ENCODE peak calls at places on chromosome 6, in four cellular contexts. One of them, this sample, is unnamed.

GRCh38 chr6:166757226-166758135 is 130.4 kb upstream of the RPS6KA2 start:
- ATAC-seq in left lung: peak; percentile 57
- ATAC-seq in heart left ventricle: no peak
- ATAC-seq in activated CD8-positive, alpha-beta memory T cell treated with anti-CD3 and anti-CD28 coated beads, Interleukin-2, amount 10 ng/mL, durations not matched to agents 7 days and 5 days: no peak
- ATAC-seq in this sample: peak; percentile 31

GRCh38 chr6:70575899-70576298 is 9.2 kb downstream of the SDHAF4 start:
- ATAC-seq in activated CD8-positive, alpha-beta memory T cell treated with anti-CD3 and anti-CD28 coated beads, Interleukin-2, amount 10 ng/mL, durations not matched to agents 7 days and 5 days: no peak
- ATAC-seq in heart left ventricle: peak; percentile 34
- ATAC-seq in left lung: peak; percentile 86
- ATAC-seq in this sample: no peak

GRCh38 chr6:80541186-80541585 is 434.7 kb downstream of the BCKDHB start:
- ATAC-seq in heart left ventricle: no peak
- ATAC-seq in activated CD8-positive, alpha-beta memory T cell treated with anti-CD3 and anti-CD28 coated beads, Interleukin-2, amount 10 ng/mL, durations not matched to agents 7 days and 5 days: peak; percentile 73
- ATAC-seq in left lung: no peak
- ATAC-seq in this sample: peak; percentile 84

GRCh38 chr6:28589234-28589951 is 63.7 kb downstream of the GPX5 start:
- ATAC-seq in heart left ventricle: peak; percentile 64
- ATAC-seq in activated CD8-positive, alpha-beta memory T cell treated with anti-CD3 and anti-CD28 coated beads, Interleukin-2, amount 10 ng/mL, durations not matched to agents 7 days and 5 days: peak; percentile 27
- ATAC-seq in left lung: peak; percentile 18
- ATAC-seq in this sample: peak; percentile 69

GRCh38 chr6:80095600-80095999 is 10.9 kb upstream of the BCKDHB start:
- ATAC-seq in left lung: no peak
- ATAC-seq in activated CD8-positive, alpha-beta memory T cell treated with anti-CD3 and anti-CD28 coated beads, Interleukin-2, amount 10 ng/mL, durations not matched to agents 7 days and 5 days: no peak
- ATAC-seq in heart left ventricle: no peak
- ATAC-seq in this sample: no peak

GRCh38 chr6:163191704-163192537 is 222.6 kb upstream of the QKI start:
- ATAC-seq in heart left ventricle: no peak
- ATAC-seq in left lung: no peak
- ATAC-seq in activated CD8-positive, alpha-beta memory T cell treated with anti-CD3 and anti-CD28 coated beads, Interleukin-2, amount 10 ng/mL, durations not matched to agents 7 days and 5 days: no peak
- ATAC-seq in this sample: no peak

GRCh38 chr6:105862936-105863603 is 223.1 kb upstream of the PRDM1 start:
- ATAC-seq in activated CD8-positive, alpha-beta memory T cell treated with anti-CD3 and anti-CD28 coated beads, Interleukin-2, amount 10 ng/mL, durations not matched to agents 7 days and 5 days: no peak
- ATAC-seq in left lung: no peak
- ATAC-seq in heart left ventricle: no peak
- ATAC-seq in this sample: no peak

GRCh38 chr6:77133031-77133430 is 330.3 kb downstream of the HTR1B start:
- ATAC-seq in heart left ventricle: no peak
- ATAC-seq in left lung: no peak
- ATAC-seq in activated CD8-positive, alpha-beta memory T cell treated with anti-CD3 and anti-CD28 coated beads, Interleukin-2, amount 10 ng/mL, durations not matched to agents 7 days and 5 days: no peak
- ATAC-seq in this sample: no peak

GRCh38 chr6:44564906-44565524 is 177.5 kb downstream of the CDC5L start:
- ATAC-seq in heart left ventricle: no peak
- ATAC-seq in activated CD8-positive, alpha-beta memory T cell treated with anti-CD3 and anti-CD28 coated beads, Interleukin-2, amount 10 ng/mL, durations not matched to agents 7 days and 5 days: no peak
- ATAC-seq in left lung: peak; percentile 38
- ATAC-seq in this sample: no peak

GRCh38 chr6:44234101-44235090 is 11.0 kb downstream of the SLC29A1 start:
- ATAC-seq in heart left ventricle: peak; percentile 70
- ATAC-seq in left lung: peak; percentile 63
- ATAC-seq in activated CD8-positive, alpha-beta memory T cell treated with anti-CD3 and anti-CD28 coated beads, Interleukin-2, amount 10 ng/mL, durations not matched to agents 7 days and 5 days: no peak
- ATAC-seq in this sample: no peak

GRCh38 chr6:92806254-92806653 is 613.1 kb downstream of the EPHA7 start:
- ATAC-seq in heart left ventricle: no peak
- ATAC-seq in left lung: no peak
- ATAC-seq in activated CD8-positive, alpha-beta memory T cell treated with anti-CD3 and anti-CD28 coated beads, Interleukin-2, amount 10 ng/mL, durations not matched to agents 7 days and 5 days: no peak
- ATAC-seq in this sample: no peak

GRCh38 chr6:56995347-56995746 is 40.4 kb downstream of the BEND6 start:
- ATAC-seq in heart left ventricle: no peak
- ATAC-seq in left lung: no peak
- ATAC-seq in activated CD8-positive, alpha-beta memory T cell treated with anti-CD3 and anti-CD28 coated beads, Interleukin-2, amount 10 ng/mL, durations not matched to agents 7 days and 5 days: no peak
- ATAC-seq in this sample: no peak

GRCh38 chr6:79040083-79040482 is 38.0 kb downstream of the PHIP start:
- ATAC-seq in activated CD8-positive, alpha-beta memory T cell treated with anti-CD3 and anti-CD28 coated beads, Interleukin-2, amount 10 ng/mL, durations not matched to agents 7 days and 5 days: peak; percentile 55
- ATAC-seq in heart left ventricle: no peak
- ATAC-seq in left lung: no peak
- ATAC-seq in this sample: peak; percentile 93

GRCh38 chr6:10310826-10311225 is 104.0 kb downstream of the TFAP2A start:
- ATAC-seq in activated CD8-positive, alpha-beta memory T cell treated with anti-CD3 and anti-CD28 coated beads, Interleukin-2, amount 10 ng/mL, durations not matched to agents 7 days and 5 days: no peak
- ATAC-seq in left lung: no peak
- ATAC-seq in heart left ventricle: no peak
- ATAC-seq in this sample: no peak

GRCh38 chr6:16972535-16972934 is 129.3 kb upstream of the STMND1 start:
- ATAC-seq in left lung: no peak
- ATAC-seq in heart left ventricle: no peak
- ATAC-seq in activated CD8-positive, alpha-beta memory T cell treated with anti-CD3 and anti-CD28 coated beads, Interleukin-2, amount 10 ng/mL, durations not matched to agents 7 days and 5 days: no peak
- ATAC-seq in this sample: peak; percentile 81

GRCh38 chr6:37858363-37858762 is 38.8 kb downstream of the ZFAND3 start:
- ATAC-seq in left lung: no peak
- ATAC-seq in heart left ventricle: no peak
- ATAC-seq in activated CD8-positive, alpha-beta memory T cell treated with anti-CD3 and anti-CD28 coated beads, Interleukin-2, amount 10 ng/mL, durations not matched to agents 7 days and 5 days: peak; percentile 42
- ATAC-seq in this sample: peak; percentile 87

GRCh38 chr6:56220078-56220477 is 27.3 kb downstream of the COL21A1 start:
- ATAC-seq in heart left ventricle: no peak
- ATAC-seq in activated CD8-positive, alpha-beta memory T cell treated with anti-CD3 and anti-CD28 coated beads, Interleukin-2, amount 10 ng/mL, durations not matched to agents 7 days and 5 days: no peak
- ATAC-seq in left lung: no peak
- ATAC-seq in this sample: no peak

GRCh38 chr6:126513198-126513597 is 173.3 kb downstream of the CENPW start:
- ATAC-seq in activated CD8-positive, alpha-beta memory T cell treated with anti-CD3 and anti-CD28 coated beads, Interleukin-2, amount 10 ng/mL, durations not matched to agents 7 days and 5 days: no peak
- ATAC-seq in left lung: no peak
- ATAC-seq in heart left ventricle: no peak
- ATAC-seq in this sample: no peak

GRCh38 chr6:134230087-134230717 is 87.7 kb downstream of the SGK1 start:
- ATAC-seq in heart left ventricle: no peak
- ATAC-seq in left lung: peak; percentile 40
- ATAC-seq in activated CD8-positive, alpha-beta memory T cell treated with anti-CD3 and anti-CD28 coated beads, Interleukin-2, amount 10 ng/mL, durations not matched to agents 7 days and 5 days: no peak
- ATAC-seq in this sample: peak; percentile 24

GRCh38 chr6:39357998-39358686 is 35.6 kb upstream of the KCNK16 start:
- ATAC-seq in left lung: peak; percentile 62
- ATAC-seq in activated CD8-positive, alpha-beta memory T cell treated with anti-CD3 and anti-CD28 coated beads, Interleukin-2, amount 10 ng/mL, durations not matched to agents 7 days and 5 days: no peak
- ATAC-seq in heart left ventricle: peak; percentile 70
- ATAC-seq in this sample: no peak

GRCh38 chr6:7505196-7505699 is 36.2 kb upstream of the DSP start:
- ATAC-seq in left lung: peak; percentile 96
- ATAC-seq in heart left ventricle: peak; percentile 43
- ATAC-seq in activated CD8-positive, alpha-beta memory T cell treated with anti-CD3 and anti-CD28 coated beads, Interleukin-2, amount 10 ng/mL, durations not matched to agents 7 days and 5 days: no peak
- ATAC-seq in this sample: peak; percentile 45

GRCh38 chr6:43812850-43813584 is 43.0 kb downstream of the VEGFA start:
- ATAC-seq in heart left ventricle: no peak
- ATAC-seq in activated CD8-positive, alpha-beta memory T cell treated with anti-CD3 and anti-CD28 coated beads, Interleukin-2, amount 10 ng/mL, durations not matched to agents 7 days and 5 days: peak; percentile 84
- ATAC-seq in left lung: peak; percentile 94
- ATAC-seq in this sample: no peak

GRCh38 chr6:17831135-17831534 is 124.4 kb upstream of the NUP153 start:
- ATAC-seq in activated CD8-positive, alpha-beta memory T cell treated with anti-CD3 and anti-CD28 coated beads, Interleukin-2, amount 10 ng/mL, durations not matched to agents 7 days and 5 days: no peak
- ATAC-seq in left lung: peak; percentile 36
- ATAC-seq in heart left ventricle: peak; percentile 92
- ATAC-seq in this sample: no peak

GRCh38 chr6:44002071-44002590 is 125.1 kb downstream of the MRPL14 start:
- ATAC-seq in activated CD8-positive, alpha-beta memory T cell treated with anti-CD3 and anti-CD28 coated beads, Interleukin-2, amount 10 ng/mL, durations not matched to agents 7 days and 5 days: peak; percentile 24
- ATAC-seq in left lung: peak; percentile 55
- ATAC-seq in heart left ventricle: no peak
- ATAC-seq in this sample: peak; percentile 29

GRCh38 chr6:10564975-10565374 is 43.8 kb downstream of the GCNT2 start:
- ATAC-seq in activated CD8-positive, alpha-beta memory T cell treated with anti-CD3 and anti-CD28 coated beads, Interleukin-2, amount 10 ng/mL, durations not matched to agents 7 days and 5 days: no peak
- ATAC-seq in left lung: no peak
- ATAC-seq in heart left ventricle: peak; percentile 30
- ATAC-seq in this sample: no peak

GRCh38 chr6:6332240-6332639 is 11.8 kb upstream of the F13A1 start:
- ATAC-seq in activated CD8-positive, alpha-beta memory T cell treated with anti-CD3 and anti-CD28 coated beads, Interleukin-2, amount 10 ng/mL, durations not matched to agents 7 days and 5 days: no peak
- ATAC-seq in left lung: peak; percentile 59
- ATAC-seq in heart left ventricle: peak; percentile 58
- ATAC-seq in this sample: no peak

GRCh38 chr6:148736779-148737412 is 9.9 kb upstream of the UST start:
- ATAC-seq in left lung: no peak
- ATAC-seq in activated CD8-positive, alpha-beta memory T cell treated with anti-CD3 and anti-CD28 coated beads, Interleukin-2, amount 10 ng/mL, durations not matched to agents 7 days and 5 days: peak; percentile 22
- ATAC-seq in heart left ventricle: no peak
- ATAC-seq in this sample: peak; percentile 82

GRCh38 chr6:71510057-71510713 is 221.6 kb downstream of the OGFRL1 start:
- ATAC-seq in activated CD8-positive, alpha-beta memory T cell treated with anti-CD3 and anti-CD28 coated beads, Interleukin-2, amount 10 ng/mL, durations not matched to agents 7 days and 5 days: no peak
- ATAC-seq in left lung: peak; percentile 95
- ATAC-seq in heart left ventricle: peak; percentile 94
- ATAC-seq in this sample: no peak

GRCh38 chr6:7432391-7433207 is 43.0 kb downstream of the RIOK1 start:
- ATAC-seq in heart left ventricle: no peak
- ATAC-seq in left lung: no peak
- ATAC-seq in activated CD8-positive, alpha-beta memory T cell treated with anti-CD3 and anti-CD28 coated beads, Interleukin-2, amount 10 ng/mL, durations not matched to agents 7 days and 5 days: no peak
- ATAC-seq in this sample: no peak

GRCh38 chr6:131966443-131966842 is 15.3 kb upstream of the CCN2 start:
- ATAC-seq in left lung: peak; percentile 87
- ATAC-seq in heart left ventricle: no peak
- ATAC-seq in activated CD8-positive, alpha-beta memory T cell treated with anti-CD3 and anti-CD28 coated beads, Interleukin-2, amount 10 ng/mL, durations not matched to agents 7 days and 5 days: no peak
- ATAC-seq in this sample: no peak

GRCh38 chr6:167125950-167126349 is 3.1 kb downstream of the CCR6 start:
- ATAC-seq in heart left ventricle: no peak
- ATAC-seq in activated CD8-positive, alpha-beta memory T cell treated with anti-CD3 and anti-CD28 coated beads, Interleukin-2, amount 10 ng/mL, durations not matched to agents 7 days and 5 days: no peak
- ATAC-seq in left lung: no peak
- ATAC-seq in this sample: no peak

GRCh38 chr6:42441059-42441471 is 10.7 kb downstream of the TRERF1 start:
- ATAC-seq in left lung: peak; percentile 33
- ATAC-seq in heart left ventricle: peak; percentile 53
- ATAC-seq in activated CD8-positive, alpha-beta memory T cell treated with anti-CD3 and anti-CD28 coated beads, Interleukin-2, amount 10 ng/mL, durations not matched to agents 7 days and 5 days: no peak
- ATAC-seq in this sample: peak; percentile 36

GRCh38 chr6:72740135-72740534 is 118.3 kb downstream of the KCNQ5 start:
- ATAC-seq in activated CD8-positive, alpha-beta memory T cell treated with anti-CD3 and anti-CD28 coated beads, Interleukin-2, amount 10 ng/mL, durations not matched to agents 7 days and 5 days: peak; percentile 67
- ATAC-seq in heart left ventricle: no peak
- ATAC-seq in left lung: no peak
- ATAC-seq in this sample: peak; percentile 57

GRCh38 chr6:24851086-24851485 is 52.4 kb upstream of the ARMH2 start:
- ATAC-seq in activated CD8-positive, alpha-beta memory T cell treated with anti-CD3 and anti-CD28 coated beads, Interleukin-2, amount 10 ng/mL, durations not matched to agents 7 days and 5 days: no peak
- ATAC-seq in heart left ventricle: no peak
- ATAC-seq in left lung: no peak
- ATAC-seq in this sample: no peak

GRCh38 chr6:18423426-18423825 is 36.3 kb downstream of the RNF144B start:
- ATAC-seq in activated CD8-positive, alpha-beta memory T cell treated with anti-CD3 and anti-CD28 coated beads, Interleukin-2, amount 10 ng/mL, durations not matched to agents 7 days and 5 days: no peak
- ATAC-seq in left lung: no peak
- ATAC-seq in heart left ventricle: no peak
- ATAC-seq in this sample: no peak

GRCh38 chr6:108764580-108764950 is 83.7 kb upstream of the ARMC2 start:
- ATAC-seq in left lung: no peak
- ATAC-seq in heart left ventricle: peak; percentile 54
- ATAC-seq in activated CD8-positive, alpha-beta memory T cell treated with anti-CD3 and anti-CD28 coated beads, Interleukin-2, amount 10 ng/mL, durations not matched to agents 7 days and 5 days: no peak
- ATAC-seq in this sample: no peak

GRCh38 chr6:48615041-48615440 is 504.0 kb upstream of the PTCHD4 start:
- ATAC-seq in left lung: peak; percentile 52
- ATAC-seq in heart left ventricle: no peak
- ATAC-seq in activated CD8-positive, alpha-beta memory T cell treated with anti-CD3 and anti-CD28 coated beads, Interleukin-2, amount 10 ng/mL, durations not matched to agents 7 days and 5 days: no peak
- ATAC-seq in this sample: no peak

GRCh38 chr6:169172435-169172834 is 81.2 kb downstream of the THBS2 start:
- ATAC-seq in activated CD8-positive, alpha-beta memory T cell treated with anti-CD3 and anti-CD28 coated beads, Interleukin-2, amount 10 ng/mL, durations not matched to agents 7 days and 5 days: no peak
- ATAC-seq in heart left ventricle: peak; percentile 15
- ATAC-seq in left lung: peak; percentile 47
- ATAC-seq in this sample: no peak